ENCODE peak calls at places on chromosomes 13 and 19, in seven cellular contexts. M is mammary epithelial cell, X is mucosa of descending colon, H is GM12864, R is lung, L is cardiac fibroblast, E is thoracic aorta. Z is an unnamed sample.

GRCh38 chr19:8665468-8666213 is 33.0 kb downstream of the ACTL9 start:
- DNase-seq in X (no peak), H (no peak), M (no peak), E (no peak), L (no peak), R (no peak), Z (no peak)

GRCh38 chr13:26758496-26759155 is 2.0 kb downstream of the GPR12 start:
- DNase-seq in X (no peak), M (no peak), L (no peak), R (no peak), E (no peak), H (no peak), Z (no peak)

GRCh38 chr13:42056146-42056545 is 7.7 kb downstream of the DGKH start:
- DNase-seq in H (no peak), L (no peak), X (no peak), R (no peak), E (no peak), M (no peak), Z (no peak)

GRCh38 chr19:20923077-20923871 is at the start of gene ZNF85:
- DNase-seq in R (peak), L (peak), X (peak), H (peak), M (peak), E (peak), Z (peak)

GRCh38 chr19:56810260-56810659 is 30.3 kb downstream of the PEG3 start:
- DNase-seq in X (no peak), H (no peak), R (no peak), M (no peak), L (no peak), E (no peak), Z (no peak)

GRCh38 chr19:48196933-48197665 is 26.6 kb downstream of the ZSWIM9 start:
- DNase-seq in H (no peak), L (peak), X (no peak), M (no peak), E (no peak), R (no peak), Z (no peak)

GRCh38 chr19:17418710-17419109 is 1.1 kb upstream of the MVB12A start:
- DNase-seq in R (no peak), X (no peak), M (no peak), H (no peak), L (peak), E (no peak), Z (no peak)

GRCh38 chr13:33761744-33762143 is 56.2 kb upstream of the RFC3 start:
- DNase-seq in E (no peak), H (no peak), M (peak), L (no peak), R (no peak), X (no peak), Z (no peak)

GRCh38 chr19:33193864-33194362 is at the start of gene LRP3:
- DNase-seq in E (no peak), L (peak), H (no peak), X (peak), R (no peak), M (no peak), Z (peak)

GRCh38 chr19:45408830-45409593 is 2.6 kb downstream of the POLR1G start:
- DNase-seq in L (no peak), E (no peak), X (no peak), H (no peak), R (no peak), M (no peak), Z (no peak)

DNA sequence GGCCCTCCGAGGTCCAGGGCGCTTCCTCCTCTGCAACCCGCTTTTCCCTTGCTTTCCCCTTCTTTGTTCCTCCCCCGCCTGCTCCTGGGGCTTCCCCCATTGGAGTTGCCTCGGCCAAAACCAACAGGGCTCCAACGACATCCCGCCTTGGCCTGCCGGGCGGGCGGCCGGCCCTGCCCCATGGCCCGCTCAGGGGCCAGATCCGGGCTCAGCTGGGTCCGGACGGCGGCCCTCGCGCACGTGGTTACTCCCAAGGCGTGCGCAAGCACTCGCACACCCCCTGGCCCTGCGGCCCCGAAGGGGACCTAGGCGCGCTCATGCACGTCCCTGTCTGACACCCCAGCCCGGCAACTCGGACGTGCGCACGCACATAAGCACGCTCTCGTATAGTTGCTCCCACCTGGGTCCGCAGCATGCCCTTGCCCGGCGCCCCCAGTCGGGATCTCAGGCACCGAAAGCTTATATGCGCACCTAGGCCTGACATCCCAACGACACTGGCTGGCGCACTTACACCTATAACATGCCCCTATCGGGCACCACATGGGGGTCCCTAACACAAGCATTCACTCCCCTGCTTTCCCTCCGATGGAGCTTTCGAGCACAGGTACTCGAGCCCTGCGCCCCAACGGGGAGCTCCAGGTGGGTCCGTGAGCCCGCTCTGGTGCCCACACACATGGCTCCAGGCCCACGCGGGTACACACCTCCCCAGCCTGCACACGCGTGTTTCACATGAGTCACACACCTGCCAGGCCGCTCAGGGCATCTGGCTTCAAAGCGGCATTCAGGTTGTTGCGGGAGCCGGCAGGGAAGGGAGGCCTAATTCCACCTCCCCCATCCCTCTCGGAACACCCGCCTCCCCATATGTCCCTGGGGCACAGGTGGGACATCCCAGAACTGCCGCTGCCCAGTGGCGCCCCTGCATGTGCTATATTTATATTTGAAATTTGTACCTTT is 15.0 kb downstream of the NFIX start:
- DNase-seq in H (no peak), E (no peak), X (no peak), R (no peak), L (peak), M (no peak), Z (peak)
- H3K4me3 ChIP-seq in H (no peak), E (peak), X (no peak), R (no peak), L (no peak), M (no peak), Z (peak)

DNA sequence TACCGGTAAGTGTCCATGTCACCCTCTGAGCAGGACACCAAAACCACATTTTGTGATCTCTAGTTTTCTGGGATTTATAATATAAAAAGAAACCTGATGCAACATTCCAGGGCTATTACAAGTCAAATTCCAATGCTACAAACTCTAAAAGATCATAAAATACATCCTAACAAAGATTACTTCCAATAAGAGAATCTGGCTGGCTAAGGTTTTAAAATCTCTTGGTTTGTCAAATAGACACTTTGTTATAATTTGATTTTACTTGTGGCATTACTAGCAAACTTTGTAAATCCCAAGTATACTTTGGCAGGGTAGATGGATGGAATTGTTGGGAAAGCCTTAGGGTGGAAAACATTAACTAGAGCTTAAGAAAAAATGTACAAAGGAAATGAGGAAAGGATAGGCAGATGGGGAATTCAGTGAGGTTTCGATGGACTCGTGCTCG is 74.0 kb upstream of the POMP start:
- DNase-seq in R (no peak), H (no peak), E (no peak), M (no peak), L (peak), X (no peak), Z (no peak)
- TF ChIP-seq CTCF in R (no peak), H (no peak), E (no peak), M (no peak), L (no peak), X (no peak), Z (no peak)

GRCh38 chr19:51024924-51025323 is 1.5 kb downstream of the KLK11 start:
- DNase-seq in L (no peak), H (no peak), M (no peak), E (no peak), X (no peak), R (no peak), Z (no peak)

GRCh38 chr19:51026554-51026831 is at the start of gene KLK11:
- DNase-seq in L (no peak), M (peak), H (no peak), X (no peak), R (no peak), E (no peak), Z (no peak)

GRCh38 chr19:51025809-51026553 is 435 bp downstream of the KLK11 start:
- DNase-seq in X (no peak), H (no peak), R (no peak), M (no peak), L (no peak), E (no peak), Z (no peak)

GRCh38 chr19:51023946-51024345 is 2.5 kb downstream of the KLK11 start:
- DNase-seq in E (no peak), M (no peak), L (no peak), X (no peak), H (no peak), R (no peak), Z (no peak)

DNA sequence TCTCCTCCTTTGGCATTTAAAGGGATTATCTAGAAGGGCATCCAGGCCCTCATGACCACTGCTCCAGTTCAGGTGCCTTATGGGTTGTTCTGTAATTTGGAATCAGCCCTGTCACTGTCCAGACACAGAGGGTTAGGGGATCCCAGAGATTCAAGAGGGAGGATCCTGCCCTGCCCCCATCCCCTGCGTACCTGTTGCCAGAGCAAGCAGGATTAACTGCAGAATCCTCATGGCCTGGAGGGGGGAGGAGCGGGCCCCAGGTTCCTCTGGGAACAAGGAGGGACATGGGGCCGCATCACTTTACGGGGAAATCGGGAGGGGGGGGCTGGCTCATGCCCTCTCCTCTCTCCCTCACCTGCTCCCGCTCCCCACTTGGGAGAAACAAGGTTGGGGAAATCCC is 1.0 kb downstream of the KLK11 start:
- DNase-seq in R (no peak), E (no peak), H (no peak), M (no peak), X (no peak), L (no peak), Z (no peak)
- H3K4me3 ChIP-seq in R (no peak), E (no peak), H (no peak), M (no peak), X (no peak), L (no peak), Z (no peak)

GRCh38 chr19:49573451-49573850 is 6.9 kb downstream of the NOSIP start:
- DNase-seq in L (no peak), R (no peak), H (no peak), X (no peak), E (no peak), M (no peak), Z (no peak)

GRCh38 chr19:49570138-49570856 is 10.1 kb downstream of the NOSIP start:
- DNase-seq in X (peak), L (peak), M (peak), H (peak), E (no peak), R (peak), Z (no peak)

GRCh38 chr19:49574206-49574755 is 6.1 kb downstream of the NOSIP start:
- DNase-seq in E (no peak), R (no peak), H (no peak), M (no peak), X (no peak), L (no peak), Z (no peak)

GRCh38 chr19:49573009-49573408 is 7.3 kb downstream of the NOSIP start:
- DNase-seq in R (no peak), L (no peak), X (no peak), E (no peak), M (no peak), H (no peak), Z (no peak)

GRCh38 chr19:49570997-49571676 is 9.2 kb downstream of the NOSIP start:
- DNase-seq in E (no peak), X (peak), R (no peak), M (no peak), L (no peak), H (no peak), Z (no peak)
- TF ChIP-seq CTCF in E (no peak), X (no peak), R (no peak), M (no peak), L (no peak), H (no peak), Z (no peak)

GRCh38 chr19:15468675-15469512 is 4.5 kb upstream of the RASAL3 start:
- DNase-seq in M (no peak), H (no peak), R (no peak), X (no peak), L (no peak), E (no peak), Z (no peak)

GRCh38 chr19:15471639-15472101 is 7.3 kb upstream of the RASAL3 start:
- DNase-seq in M (no peak), R (no peak), E (no peak), L (no peak), X (no peak), H (no peak), Z (no peak)

GRCh38 chr19:15467734-15468214 is 3.4 kb upstream of the RASAL3 start:
- DNase-seq in R (no peak), X (no peak), H (no peak), M (no peak), E (no peak), L (no peak), Z (no peak)

GRCh38 chr19:15466851-15467733 is 2.7 kb upstream of the RASAL3 start:
- DNase-seq in M (no peak), R (no peak), L (peak), X (no peak), E (no peak), H (peak), Z (no peak)

GRCh38 chr19:15469513-15470297 is 5.4 kb upstream of the RASAL3 start:
- DNase-seq in R (no peak), M (no peak), E (no peak), X (no peak), L (no peak), H (no peak), Z (no peak)
- H3K4me3 ChIP-seq in R (peak), M (no peak), E (peak), X (no peak), L (peak), H (peak), Z (peak)

GRCh38 chr19:3557461-3558248 is at the start of gene MFSD12:
- DNase-seq in H (peak), E (peak), R (peak), L (peak), M (peak), X (peak), Z (peak)
- TF ChIP-seq CTCF in H (no peak), E (no peak), R (peak), L (no peak), M (no peak), X (no peak), Z (no peak)

GRCh38 chr13:48038763-48039162 is 1.2 kb downstream of the NUDT15 start:
- DNase-seq in L (no peak), H (peak), X (no peak), M (peak), E (no peak), R (no peak), Z (no peak)
- H3K4me3 ChIP-seq in L (peak), H (peak), X (no peak), M (peak), E (no peak), R (no peak), Z (peak)

Z was measured in left ventricle myocardium inferior.